ENCODE peak calls at places on chromosomes 1 and 21, in four cellular contexts. One of them, this sample, is unnamed.

GRCh38 chr1:29134695-29135028 is 11.0 kb upstream of the TMEM200B start:
- DNase-seq in effector memory CD4-positive, alpha-beta T cell: no peak
- DNase-seq in colonic mucosa: no peak
- DNase-seq in sigmoid colon: no peak
- DNase-seq in this sample: no peak

GRCh38 chr1:156767879-156768608 is 709 bp downstream of the PRCC start:
- DNase-seq in sigmoid colon: peak; percentile 74
- DNase-seq in colonic mucosa: peak; percentile 44
- DNase-seq in effector memory CD4-positive, alpha-beta T cell: peak; percentile 15
- DNase-seq in this sample: no peak

GRCh38 chr1:229714964-229715603 is 89.0 kb downstream of the URB2 start:
- DNase-seq in sigmoid colon: no peak
- DNase-seq in effector memory CD4-positive, alpha-beta T cell: peak; percentile 21
- DNase-seq in colonic mucosa: peak; percentile 56
- DNase-seq in this sample: peak; percentile 41

GRCh38 chr21:38170705-38171682 is 85.8 kb upstream of the KCNJ15 start:
- DNase-seq in sigmoid colon: no peak
- DNase-seq in effector memory CD4-positive, alpha-beta T cell: no peak
- DNase-seq in colonic mucosa: no peak
- DNase-seq in this sample: no peak

GRCh38 chr1:117014209-117014608 is 12.6 kb downstream of the CD101 start:
- DNase-seq in effector memory CD4-positive, alpha-beta T cell: no peak
- DNase-seq in sigmoid colon: no peak
- DNase-seq in colonic mucosa: no peak
- DNase-seq in this sample: no peak

GRCh38 chr21:34839070-34839820 is 170.5 kb downstream of the CLIC6 start:
- DNase-seq in colonic mucosa: no peak
- DNase-seq in sigmoid colon: no peak
- DNase-seq in effector memory CD4-positive, alpha-beta T cell: no peak
- DNase-seq in this sample: no peak

GRCh38 chr1:50766688-50767087 is 193.4 kb downstream of the FAF1 start:
- DNase-seq in sigmoid colon: no peak
- DNase-seq in effector memory CD4-positive, alpha-beta T cell: no peak
- DNase-seq in colonic mucosa: no peak
- DNase-seq in this sample: no peak

GRCh38 chr21:34531399-34531798 is 19.4 kb upstream of the KCNE1 start:
- DNase-seq in colonic mucosa: no peak
- DNase-seq in sigmoid colon: no peak
- DNase-seq in effector memory CD4-positive, alpha-beta T cell: no peak
- DNase-seq in this sample: no peak

GRCh38 chr21:29271927-29272333 is 26.8 kb upstream of the BACH1 start:
- DNase-seq in colonic mucosa: peak; percentile 33
- DNase-seq in sigmoid colon: no peak
- DNase-seq in effector memory CD4-positive, alpha-beta T cell: no peak
- DNase-seq in this sample: peak; percentile 90

GRCh38 chr1:64248065-64248464 is 44.6 kb downstream of the UBE2U start:
- DNase-seq in effector memory CD4-positive, alpha-beta T cell: no peak
- DNase-seq in colonic mucosa: no peak
- DNase-seq in sigmoid colon: no peak
- DNase-seq in this sample: no peak

GRCh38 chr1:50279622-50280320 is 143.5 kb downstream of the DMRTA2 start:
- DNase-seq in sigmoid colon: no peak
- DNase-seq in colonic mucosa: no peak
- DNase-seq in effector memory CD4-positive, alpha-beta T cell: no peak
- DNase-seq in this sample: no peak

GRCh38 chr1:163896001-163896400 is 574.2 kb downstream of the NUF2 start:
- DNase-seq in colonic mucosa: no peak
- DNase-seq in sigmoid colon: no peak
- DNase-seq in effector memory CD4-positive, alpha-beta T cell: no peak
- DNase-seq in this sample: no peak

GRCh38 chr21:26153758-26154157 is 16.8 kb downstream of the APP start:
- DNase-seq in colonic mucosa: no peak
- DNase-seq in effector memory CD4-positive, alpha-beta T cell: no peak
- DNase-seq in sigmoid colon: no peak
- DNase-seq in this sample: no peak

GRCh38 chr1:29830916-29831315 is 594.6 kb downstream of the PTPRU start:
- DNase-seq in sigmoid colon: no peak
- DNase-seq in effector memory CD4-positive, alpha-beta T cell: no peak
- DNase-seq in colonic mucosa: no peak
- DNase-seq in this sample: no peak

GRCh38 chr21:32253215-32253641 is 25.6 kb downstream of the MIS18A start:
- DNase-seq in effector memory CD4-positive, alpha-beta T cell: no peak
- DNase-seq in colonic mucosa: no peak
- DNase-seq in sigmoid colon: peak; percentile 74
- DNase-seq in this sample: no peak

GRCh38 chr1:219938706-219939105 is 10.3 kb upstream of the SLC30A10 start:
- DNase-seq in sigmoid colon: no peak
- DNase-seq in colonic mucosa: no peak
- DNase-seq in effector memory CD4-positive, alpha-beta T cell: no peak
- DNase-seq in this sample: no peak

GRCh38 chr21:37259426-37259825 is 7.7 kb downstream of the VPS26C start:
- DNase-seq in effector memory CD4-positive, alpha-beta T cell: no peak
- DNase-seq in sigmoid colon: no peak
- DNase-seq in colonic mucosa: no peak
- DNase-seq in this sample: no peak

GRCh38 chr1:21257431-21258135 is 32.7 kb downstream of the ECE1 start:
- DNase-seq in colonic mucosa: no peak
- DNase-seq in sigmoid colon: no peak
- DNase-seq in effector memory CD4-positive, alpha-beta T cell: no peak
- DNase-seq in this sample: no peak

GRCh38 chr1:119367332-119368124 is 1.1 kb upstream of the HAO2 start:
- DNase-seq in sigmoid colon: no peak
- DNase-seq in colonic mucosa: no peak
- DNase-seq in effector memory CD4-positive, alpha-beta T cell: no peak
- DNase-seq in this sample: no peak

GRCh38 chr1:94825936-94826335 is 5.8 kb downstream of the SLC44A3 start:
- DNase-seq in colonic mucosa: no peak
- DNase-seq in effector memory CD4-positive, alpha-beta T cell: no peak
- DNase-seq in sigmoid colon: no peak
- DNase-seq in this sample: no peak

GRCh38 chr21:29105218-29105617 is 25.2 kb upstream of the MAP3K7CL start:
- DNase-seq in sigmoid colon: no peak
- DNase-seq in effector memory CD4-positive, alpha-beta T cell: no peak
- DNase-seq in colonic mucosa: no peak
- DNase-seq in this sample: peak; percentile 50

GRCh38 chr21:35178812-35179211 is 129.7 kb upstream of the RUNX1 start:
- DNase-seq in effector memory CD4-positive, alpha-beta T cell: no peak
- DNase-seq in sigmoid colon: no peak
- DNase-seq in colonic mucosa: no peak
- DNase-seq in this sample: no peak

GRCh38 chr1:70633004-70633403 is 221.9 kb downstream of the CTH start:
- DNase-seq in colonic mucosa: no peak
- DNase-seq in effector memory CD4-positive, alpha-beta T cell: no peak
- DNase-seq in sigmoid colon: no peak
- DNase-seq in this sample: no peak

GRCh38 chr1:211371406-211372105 is 44.9 kb downstream of the TRAF5 start:
- DNase-seq in effector memory CD4-positive, alpha-beta T cell: no peak
- DNase-seq in sigmoid colon: no peak
- DNase-seq in colonic mucosa: no peak
- DNase-seq in this sample: no peak

GRCh38 chr1:207007352-207008033 is 25.1 kb downstream of the C1orf116 start:
- DNase-seq in colonic mucosa: no peak
- DNase-seq in sigmoid colon: no peak
- DNase-seq in effector memory CD4-positive, alpha-beta T cell: no peak
- DNase-seq in this sample: peak; percentile 81

GRCh38 chr1:181390350-181391080 is 92.8 kb upstream of the CACNA1E start:
- DNase-seq in sigmoid colon: no peak
- DNase-seq in colonic mucosa: peak; percentile 28
- DNase-seq in effector memory CD4-positive, alpha-beta T cell: no peak
- DNase-seq in this sample: no peak

GRCh38 chr1:51842255-51842654 is 36.3 kb downstream of the NRDC start:
- DNase-seq in colonic mucosa: no peak
- DNase-seq in sigmoid colon: no peak
- DNase-seq in effector memory CD4-positive, alpha-beta T cell: no peak
- DNase-seq in this sample: no peak

GRCh38 chr1:231420299-231420958 is 1.7 kb downstream of the EGLN1 start:
- DNase-seq in sigmoid colon: no peak
- DNase-seq in colonic mucosa: peak; percentile 21
- DNase-seq in effector memory CD4-positive, alpha-beta T cell: no peak
- DNase-seq in this sample: no peak

GRCh38 chr1:63955746-63956145 is 181.9 kb downstream of the ROR1 start:
- DNase-seq in colonic mucosa: no peak
- DNase-seq in sigmoid colon: no peak
- DNase-seq in effector memory CD4-positive, alpha-beta T cell: no peak
- DNase-seq in this sample: no peak

GRCh38 chr1:156615946-156616345 is 3.3 kb upstream of the HAPLN2 start:
- DNase-seq in effector memory CD4-positive, alpha-beta T cell: no peak
- DNase-seq in sigmoid colon: no peak
- DNase-seq in colonic mucosa: no peak
- DNase-seq in this sample: no peak

GRCh38 chr1:76287917-76288316 is 213.4 kb downstream of the ST6GALNAC3 start:
- DNase-seq in effector memory CD4-positive, alpha-beta T cell: no peak
- DNase-seq in colonic mucosa: no peak
- DNase-seq in sigmoid colon: no peak
- DNase-seq in this sample: no peak

GRCh38 chr1:200506471-200506870 is 96.6 kb upstream of the ZNF281 start:
- DNase-seq in effector memory CD4-positive, alpha-beta T cell: no peak
- DNase-seq in colonic mucosa: no peak
- DNase-seq in sigmoid colon: no peak
- DNase-seq in this sample: no peak

GRCh38 chr1:174008979-174009378 is 13.2 kb downstream of the RC3H1 start:
- DNase-seq in colonic mucosa: no peak
- DNase-seq in sigmoid colon: no peak
- DNase-seq in effector memory CD4-positive, alpha-beta T cell: no peak
- DNase-seq in this sample: no peak

GRCh38 chr1:174005032-174005431 is 17.1 kb downstream of the RC3H1 start:
- DNase-seq in sigmoid colon: no peak
- DNase-seq in effector memory CD4-positive, alpha-beta T cell: no peak
- DNase-seq in colonic mucosa: no peak
- DNase-seq in this sample: no peak

GRCh38 chr1:174007846-174008245 is 14.3 kb downstream of the RC3H1 start:
- DNase-seq in effector memory CD4-positive, alpha-beta T cell: no peak
- DNase-seq in colonic mucosa: no peak
- DNase-seq in sigmoid colon: no peak
- DNase-seq in this sample: no peak

GRCh38 chr1:174003867-174004266 is 18.3 kb downstream of the RC3H1 start:
- DNase-seq in sigmoid colon: no peak
- DNase-seq in effector memory CD4-positive, alpha-beta T cell: no peak
- DNase-seq in colonic mucosa: no peak
- DNase-seq in this sample: no peak

DNA sequence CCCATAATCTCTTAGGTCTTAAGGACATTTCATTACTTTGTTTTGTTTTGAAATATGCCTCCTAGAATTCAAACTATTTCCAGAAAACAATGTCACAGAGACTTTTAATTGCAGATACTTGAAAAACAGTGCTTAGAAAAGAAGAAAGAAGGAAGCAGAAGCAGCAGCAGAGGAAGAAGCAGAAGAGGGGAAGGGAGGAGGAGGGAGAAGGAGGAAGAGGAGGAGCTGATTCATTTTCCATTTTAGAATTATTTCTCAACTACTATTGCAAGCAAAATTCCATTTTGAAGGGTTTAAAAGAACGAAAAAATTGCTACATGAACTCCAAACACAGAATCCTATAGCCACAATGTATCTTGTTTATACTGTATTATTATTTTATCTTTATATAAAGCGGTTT is 13.9 kb downstream of the RC3H1 start:
- DNase-seq in effector memory CD4-positive, alpha-beta T cell: no peak
- DNase-seq in colonic mucosa: no peak
- DNase-seq in sigmoid colon: no peak
- DNase-seq in this sample: no peak
- H3K4me1 ChIP-seq in effector memory CD4-positive, alpha-beta T cell: no peaks in the 10 kb centered on the region
- H3K4me1 ChIP-seq in colonic mucosa: no peaks in the 10 kb centered on the region
- H3K4me1 ChIP-seq in sigmoid colon: peaks cover 28% of the 10 kb centered on the region
- H3K4me1 ChIP-seq in this sample: no peaks in the 10 kb centered on the region

DNA sequence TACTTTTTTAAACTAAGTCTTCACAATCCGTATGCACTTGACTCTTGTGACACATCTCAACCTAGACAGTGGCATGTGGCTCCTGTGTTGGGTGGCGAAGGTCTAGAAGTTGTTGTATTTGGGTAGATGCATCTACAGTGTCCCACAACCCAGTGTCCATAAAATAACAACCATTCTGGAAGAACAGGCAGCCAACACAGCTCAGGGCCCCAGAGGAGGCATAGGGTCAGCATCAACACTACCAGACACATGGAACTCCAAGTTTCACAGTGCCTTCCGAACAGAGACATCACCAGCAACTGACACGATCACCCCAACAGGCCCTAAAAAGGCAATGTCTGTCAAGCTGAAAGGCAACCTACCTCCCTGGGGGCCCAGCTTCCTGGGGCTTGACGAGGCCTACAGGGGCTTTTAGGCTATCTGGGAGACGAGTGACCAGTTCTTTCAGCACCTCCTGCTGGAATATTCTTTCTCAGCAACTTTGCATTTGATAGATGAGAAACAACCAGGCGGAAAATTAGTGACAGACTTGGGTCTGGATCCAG is 5.6 kb downstream of the SH3BP5L start:
- DNase-seq in effector memory CD4-positive, alpha-beta T cell: no peak
- DNase-seq in colonic mucosa: peak; percentile 12
- DNase-seq in sigmoid colon: no peak
- DNase-seq in this sample: no peak
- H3K36me3 ChIP-seq in effector memory CD4-positive, alpha-beta T cell: peaks cover 36% of the 10 kb centered on the region
- H3K36me3 ChIP-seq in colonic mucosa: no peaks in the 10 kb centered on the region
- H3K36me3 ChIP-seq in sigmoid colon: peaks cover 28% of the 10 kb centered on the region
- H3K36me3 ChIP-seq in this sample: no peaks in the 10 kb centered on the region

GRCh38 chr1:101995984-101996731 is 568 bp downstream of the OLFM3 start:
- DNase-seq in effector memory CD4-positive, alpha-beta T cell: no peak
- DNase-seq in sigmoid colon: no peak
- DNase-seq in colonic mucosa: no peak
- DNase-seq in this sample: no peak

GRCh38 chr1:101992816-101993575 is 3.7 kb downstream of the OLFM3 start:
- DNase-seq in sigmoid colon: no peak
- DNase-seq in colonic mucosa: no peak
- DNase-seq in effector memory CD4-positive, alpha-beta T cell: no peak
- DNase-seq in this sample: no peak

GRCh38 chr1:101996830-101997485 is at the start of gene OLFM3:
- DNase-seq in effector memory CD4-positive, alpha-beta T cell: no peak
- DNase-seq in sigmoid colon: no peak
- DNase-seq in colonic mucosa: no peak
- DNase-seq in this sample: no peak

GRCh38 chr1:101993703-101994102 is 3.0 kb downstream of the OLFM3 start:
- DNase-seq in effector memory CD4-positive, alpha-beta T cell: no peak
- DNase-seq in sigmoid colon: no peak
- DNase-seq in colonic mucosa: no peak
- DNase-seq in this sample: no peak
- H3K4me3 ChIP-seq in effector memory CD4-positive, alpha-beta T cell: no peak overlapping the region
- H3K4me3 ChIP-seq in sigmoid colon: no peak overlapping the region
- H3K4me3 ChIP-seq in colonic mucosa: no peak overlapping the region
- H3K4me3 ChIP-seq in this sample: no peak overlapping the region

DNA sequence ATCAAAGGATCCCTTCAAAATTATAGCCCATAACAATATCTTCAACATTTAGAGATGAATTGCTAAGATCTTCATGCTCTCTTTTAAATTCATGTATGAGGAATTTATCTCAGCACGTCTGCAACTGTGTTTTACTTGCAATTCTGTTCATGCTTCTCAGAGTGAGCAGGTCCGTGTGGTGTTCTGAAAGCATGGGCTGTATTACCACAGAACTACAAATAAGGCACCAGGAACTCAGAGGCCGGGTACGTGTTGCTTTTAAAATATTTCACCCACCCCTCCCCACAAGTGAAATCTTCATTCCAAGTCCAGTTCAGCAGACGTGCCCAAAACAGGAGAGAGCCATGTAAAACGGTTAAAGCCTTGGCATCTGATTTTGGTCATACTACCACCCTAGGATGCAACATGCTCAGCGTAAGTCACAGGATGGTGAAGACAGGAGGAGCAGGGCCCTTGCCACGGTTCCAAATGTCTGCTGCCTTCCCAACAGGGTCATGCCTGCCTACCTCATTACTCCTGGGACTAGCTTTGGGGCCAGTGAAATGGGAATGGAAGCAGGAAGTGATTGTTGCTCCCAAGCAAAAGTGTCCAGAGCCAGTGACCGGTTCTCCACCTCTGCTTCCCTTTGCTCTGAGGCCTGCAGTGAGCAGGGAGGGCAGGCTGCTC is 133.7 kb downstream of the PTPN14 start:
- DNase-seq in colonic mucosa: no peak
- DNase-seq in effector memory CD4-positive, alpha-beta T cell: no peak
- DNase-seq in sigmoid colon: no peak
- DNase-seq in this sample: no peak
- H3K4me1 ChIP-seq in colonic mucosa: no peaks in the 10 kb centered on the region
- H3K4me1 ChIP-seq in effector memory CD4-positive, alpha-beta T cell: no peaks in the 10 kb centered on the region
- H3K4me1 ChIP-seq in sigmoid colon: peaks cover 63% of the 10 kb centered on the region
- H3K4me1 ChIP-seq in this sample: peaks cover 56% of the 10 kb centered on the region

This sample was measured in Caco-2.